ENCODE peak calls at places on chromosome 5, in four cellular contexts. H, Q, N and G are unnamed samples.

GRCh38 chr5:173707392-173707791 is 90.9 kb upstream of the BOD1 start:
- DNase-seq in H (no peak), Q (peak; percentile 84), N (no peak), G (no peak)

GRCh38 chr5:38809388-38810359 is 36.1 kb upstream of the OSMR start:
- DNase-seq in H (peak; percentile 56), Q (peak; percentile 87), N (peak; percentile 84), G (peak; percentile 37)

GRCh38 chr5:16585028-16585667 is 31.6 kb downstream of the RETREG1 start:
- DNase-seq in H (no peak), Q (no peak), N (no peak), G (no peak)

GRCh38 chr5:10760033-10760975 is 730 bp downstream of the DAP start:
- DNase-seq in H (peak; percentile 32), Q (peak; percentile 77), N (no peak), G (peak; percentile 34)

GRCh38 chr5:149314571-149315111 is 30.7 kb upstream of the GRPEL2 start:
- DNase-seq in H (no peak), Q (no peak), N (no peak), G (no peak)

GRCh38 chr5:2756211-2756746 is 4.8 kb upstream of the IRX2 start:
- DNase-seq in H (no peak), Q (no peak), N (peak; percentile 87), G (no peak)

GRCh38 chr5:175892401-175892800 is 21.0 kb downstream of the CPLX2 start:
- DNase-seq in H (no peak), Q (no peak), N (no peak), G (no peak)

GRCh38 chr5:133382661-133383579 is 229.4 kb downstream of the FSTL4 start:
- DNase-seq in H (no peak), Q (no peak), N (no peak), G (no peak)

GRCh38 chr5:114362197-114362976 is 517 bp downstream of the KCNN2 start:
- DNase-seq in H (peak; percentile 46), Q (peak; percentile 48), N (peak; percentile 91), G (peak; percentile 22)

GRCh38 chr5:114360816-114361723 is 800 bp upstream of the KCNN2 start:
- DNase-seq in H (peak; percentile 45), Q (peak; percentile 60), N (peak; percentile 86), G (peak; percentile 35)

GRCh38 chr5:114362977-114363721 is 1.3 kb downstream of the KCNN2 start:
- DNase-seq in H (no peak), Q (peak; percentile 17), N (peak; percentile 55), G (no peak)

GRCh38 chr5:114360362-114360761 is 1.5 kb upstream of the KCNN2 start:
- DNase-seq in H (no peak), Q (no peak), N (no peak), G (no peak)

DNA sequence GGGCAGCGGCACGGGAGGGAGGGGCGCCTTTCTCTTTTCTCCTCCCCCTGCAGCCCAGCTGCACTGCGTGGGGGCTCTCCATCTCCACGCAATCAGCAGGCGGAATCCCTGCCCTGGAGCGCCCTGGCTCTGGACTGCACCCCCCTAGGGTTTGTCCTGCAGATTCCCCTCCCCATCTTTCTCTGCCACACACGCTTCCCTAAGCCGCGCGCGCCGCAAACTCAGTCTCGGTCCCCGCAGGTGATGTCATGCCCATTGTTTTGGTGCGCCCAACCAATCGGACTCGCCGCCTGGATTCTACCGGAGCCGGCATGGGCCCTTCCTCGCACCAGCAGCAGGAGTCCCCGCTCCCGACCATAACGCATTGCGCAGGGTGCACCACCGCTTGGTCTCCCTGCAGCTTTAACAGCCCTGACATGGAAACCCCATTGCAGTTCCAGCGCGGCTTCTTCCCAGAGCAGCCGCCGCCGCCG is at the start of gene KCNN2:
- DNase-seq in H (peak; percentile 48), Q (peak; percentile 68), N (no peak), G (peak; percentile 31)
- TF ChIP-seq TAF1 in H (no peak), Q (no peak), N (peak; percentile 70), G (no peak)

GRCh38 chr5:12645582-12645981 is 741.3 kb upstream of the CTNND2 start:
- DNase-seq in H (no peak), Q (no peak), N (no peak), G (no peak)

GRCh38 chr5:12647613-12648012 is 743.4 kb upstream of the CTNND2 start:
- DNase-seq in H (no peak), Q (no peak), N (no peak), G (no peak)

GRCh38 chr5:12648558-12648957 is 744.3 kb upstream of the CTNND2 start:
- DNase-seq in H (no peak), Q (no peak), N (no peak), G (no peak)
- TF ChIP-seq POLR2AphosphoS5 in H (no peak), Q (no peak), N (peak; percentile 67), G (no peak)

GRCh38 chr5:97545856-97546570 is 363.0 kb upstream of the RIOK2 start:
- DNase-seq in H (no peak), Q (no peak), N (no peak), G (no peak)
- TF ChIP-seq TAF1 in H (no peak), Q (no peak), N (no peak), G (no peak)

GRCh38 chr5:6378128-6379023 is at the start of gene MED10:
- DNase-seq in H (peak; percentile 88), Q (peak; percentile 97), N (peak; percentile 96), G (peak; percentile 84)
- TF ChIP-seq POLR2AphosphoS5 in H (peak; percentile 85), Q (peak; percentile 89), N (peak; percentile 54), G (peak; percentile 82)

GRCh38 chr5:142846402-142846801 is 76.2 kb downstream of the ARHGAP26 start:
- DNase-seq in H (no peak), Q (no peak), N (no peak), G (no peak)
- TF ChIP-seq TAF1 in H (no peak), Q (no peak), N (no peak), G (no peak)

DNA sequence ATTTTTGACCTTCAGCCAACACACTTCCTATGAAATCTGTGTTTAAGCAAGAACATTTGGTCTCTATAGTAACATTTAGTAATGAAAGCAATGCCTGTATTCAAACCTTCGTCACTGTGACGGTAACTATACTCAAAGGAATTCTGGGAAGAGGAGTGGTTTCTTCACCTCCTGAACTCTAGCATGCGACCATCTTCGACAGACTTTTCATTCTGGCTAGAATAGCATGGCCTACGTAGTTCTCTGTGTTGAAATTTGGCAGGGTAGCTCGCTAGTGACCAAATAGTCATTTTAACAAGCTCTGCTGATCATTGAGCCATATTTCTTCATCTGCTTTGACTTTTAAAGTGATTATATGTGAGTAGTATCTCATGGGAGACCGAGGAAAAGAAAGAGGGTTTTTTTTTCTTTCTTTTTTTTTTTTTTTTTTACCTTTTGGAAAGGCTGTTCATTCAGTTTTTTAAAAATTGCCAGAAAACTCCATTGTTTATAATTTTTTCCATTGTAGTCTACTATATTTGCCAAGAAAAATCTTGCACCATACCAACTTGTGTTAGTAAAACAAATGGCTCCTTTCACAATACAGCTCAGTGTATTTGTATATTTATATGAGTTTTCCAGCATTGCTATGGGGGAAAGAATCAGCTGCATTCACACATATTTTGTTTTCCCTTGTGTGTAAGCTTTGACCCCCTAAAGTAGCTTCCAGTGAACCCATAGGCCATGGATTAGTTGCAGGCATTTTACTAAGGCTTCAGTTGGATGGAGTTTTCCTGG is 166.8 kb downstream of the NNT start:
- DNase-seq in H (no peak), Q (no peak), N (no peak), G (no peak)
- TF ChIP-seq POLR2AphosphoS5 in H (no peak), Q (no peak), N (no peak), G (no peak)

DNA sequence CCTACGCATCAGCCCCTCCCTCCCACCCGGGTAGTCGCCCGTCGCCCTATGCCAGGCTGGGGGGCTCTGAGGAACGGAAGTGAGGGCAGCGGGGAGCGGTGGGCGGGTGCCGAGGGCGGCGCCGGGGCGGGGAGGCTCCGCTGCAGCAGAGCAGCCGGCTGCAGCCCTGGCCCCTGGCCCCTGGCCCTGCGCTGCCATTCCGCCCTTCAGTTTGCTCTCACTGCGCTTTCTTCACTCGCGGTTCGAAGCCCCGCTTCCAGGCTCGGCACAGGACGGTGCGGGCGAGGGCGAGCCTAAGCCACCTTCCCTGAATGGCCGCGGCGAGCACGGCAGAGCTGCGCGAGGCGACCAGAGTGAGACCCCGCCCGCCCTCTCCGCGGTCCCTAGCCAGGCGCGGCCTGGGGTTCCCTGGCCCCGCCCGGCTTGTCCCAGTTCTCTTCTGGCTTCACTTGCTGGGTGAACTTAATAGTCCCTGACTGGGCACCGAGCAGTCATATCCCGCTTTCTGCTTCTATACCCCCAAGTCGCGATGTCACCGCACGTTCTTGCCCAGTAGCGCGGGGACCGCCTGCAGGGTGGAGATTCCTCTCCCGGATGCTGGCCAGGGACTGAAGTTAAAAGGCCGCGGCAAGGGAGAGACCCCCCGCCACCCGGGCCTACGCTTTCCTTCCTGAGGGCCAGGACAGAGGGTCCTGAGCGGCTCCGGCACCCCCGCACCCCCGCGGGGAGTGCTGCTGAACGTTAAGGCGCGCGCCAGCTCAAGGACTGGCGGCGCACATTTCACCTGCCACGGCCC is 618 bp upstream of the TRIM36 start:
- DNase-seq in H (no peak), Q (peak; percentile 78), N (peak; percentile 85), G (no peak)
- TF ChIP-seq TAF1 in H (no peak), Q (no peak), N (no peak), G (no peak)

GRCh38 chr5:141496038-141496437 is 7.2 kb downstream of the PCDHGC5 start:
- DNase-seq in H (no peak), Q (no peak), N (no peak), G (no peak)

GRCh38 chr5:141493500-141494422 is 4.9 kb downstream of the PCDHGC5 start:
- DNase-seq in H (no peak), Q (no peak), N (no peak), G (no peak)

GRCh38 chr5:141492168-141492885 is 3.4 kb downstream of the PCDHGC5 start:
- DNase-seq in H (no peak), Q (no peak), N (no peak), G (peak; percentile 48)

GRCh38 chr5:141494761-141495455 is 6.0 kb downstream of the PCDHGC5 start:
- DNase-seq in H (no peak), Q (no peak), N (no peak), G (no peak)

DNA sequence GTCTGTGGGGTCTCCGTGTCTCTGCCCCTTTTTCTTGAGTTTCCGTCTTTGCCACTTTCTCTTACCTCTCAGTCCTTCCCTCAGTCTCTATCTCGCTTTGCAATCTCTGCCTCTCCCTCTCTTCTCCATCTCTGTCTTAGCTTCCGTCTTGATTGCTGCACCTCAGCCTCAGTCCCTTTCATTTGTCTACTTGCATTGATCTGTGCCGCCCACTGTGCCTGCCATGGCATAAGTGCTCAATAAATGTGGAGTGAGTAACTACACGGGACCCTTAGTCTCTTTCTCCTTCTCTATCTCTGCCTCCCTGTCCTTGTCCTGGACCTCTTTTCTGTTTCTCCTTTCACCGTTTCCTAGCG is 6.6 kb downstream of the PCDHGC5 start:
- DNase-seq in H (no peak), Q (no peak), N (no peak), G (no peak)
- TF ChIP-seq POLR2AphosphoS5 in H (no peak), Q (no peak), N (no peak), G (no peak)

DNA sequence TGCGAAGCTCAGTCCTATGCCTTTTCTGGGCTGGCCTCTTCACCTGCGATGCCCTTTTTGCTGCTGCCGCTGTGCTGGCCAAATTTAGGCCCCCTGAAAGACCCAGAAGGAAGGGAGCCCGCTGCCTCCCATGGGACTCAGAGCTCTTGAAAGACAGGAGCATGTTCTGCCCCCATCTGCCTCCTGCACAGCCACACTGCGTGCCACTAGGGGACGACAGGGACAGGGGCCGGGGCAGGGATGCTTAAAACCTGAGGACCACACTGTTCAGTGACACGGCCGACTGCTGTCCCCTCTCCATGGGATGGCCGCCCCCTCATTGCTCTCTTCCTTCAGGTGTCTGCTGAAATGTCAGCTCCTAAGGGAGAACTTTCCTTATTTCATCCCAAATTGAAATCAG is 132.4 kb downstream of the ADAMTS2 start:
- DNase-seq in H (no peak), Q (peak; percentile 67), N (no peak), G (no peak)
- TF ChIP-seq TAF1 in H (no peak), Q (no peak), N (no peak), G (no peak)